ENCODE peak calls at places on chromosomes 1 and 21, in six cellular contexts. H is stimulated activated CD4-positive, alpha-beta T cell treated with anti-CD3 and anti-CD28 coated beads, Interleukin-4, amount 100 ng/mL, for 48 hours; C is AG08395; V is GM23338; P is GM20000; Z is activated T-cell treated with anti-CD3 and anti-CD28 coated beads for 1 hour. T is an unnamed sample.

GRCh38 chr1:83515566-83516169 is 483.3 kb downstream of the TTLL7 start:
- DNase-seq in P (no peak), V (no peak), H (no peak), C (peak), Z (no peak), T (no peak)

GRCh38 chr1:246682231-246682895 is 41.8 kb upstream of the SCCPDH start:
- DNase-seq in H (no peak), P (no peak), V (no peak), Z (no peak), C (no peak), T (no peak)

GRCh38 chr1:198333744-198334143 is 176.9 kb downstream of the NEK7 start:
- DNase-seq in H (no peak), C (no peak), Z (no peak), V (no peak), P (no peak), T (peak)

GRCh38 chr1:159171688-159172501 is 480 bp downstream of the CADM3 start:
- DNase-seq in P (no peak), V (peak), C (no peak), H (no peak), Z (no peak), T (no peak)

GRCh38 chr1:156146006-156146748 is 7.2 kb upstream of the SEMA4A start:
- DNase-seq in P (peak), Z (peak), H (no peak), V (peak), C (peak), T (peak)

GRCh38 chr21:43645414-43645891 is 13.8 kb downstream of the HSF2BP start:
- DNase-seq in P (peak), V (peak), H (no peak), C (peak), Z (no peak), T (peak)

GRCh38 chr1:154866995-154867795 is 2.9 kb downstream of the KCNN3 start:
- DNase-seq in C (peak), Z (no peak), V (peak), H (no peak), P (peak), T (peak)

GRCh38 chr1:2539312-2539907 is 9.3 kb upstream of the HES5 start:
- DNase-seq in H (no peak), P (no peak), C (no peak), Z (no peak), V (peak), T (no peak)

GRCh38 chr21:28636988-28637691 is 355.5 kb downstream of the LTN1 start:
- DNase-seq in C (peak), P (no peak), V (no peak), Z (no peak), H (peak), T (peak)

GRCh38 chr1:84724128-84724860 is 34.0 kb upstream of the SSX2IP start:
- DNase-seq in P (peak), Z (peak), V (peak), H (peak), C (no peak), T (no peak)

GRCh38 chr1:226349081-226349480 is 40.1 kb upstream of the LIN9 start:
- DNase-seq in P (no peak), C (no peak), V (no peak), H (no peak), Z (no peak), T (no peak)

GRCh38 chr1:163173121-163173520 is 29.6 kb downstream of the RGS5 start:
- DNase-seq in H (no peak), V (no peak), Z (no peak), P (no peak), C (peak), T (no peak)

GRCh38 chr1:206693029-206693428 is 8.3 kb downstream of the MAPKAPK2 start:
- DNase-seq in Z (no peak), H (no peak), V (no peak), P (no peak), C (peak), T (peak)

GRCh38 chr1:93828437-93828756 is 50.6 kb downstream of the DNTTIP2 start:
- DNase-seq in Z (no peak), C (no peak), P (no peak), H (no peak), V (no peak), T (no peak)

GRCh38 chr1:119544165-119544762 is 37.3 kb downstream of the HSD3B1 start:
- DNase-seq in C (no peak), Z (no peak), P (no peak), H (no peak), V (peak), T (no peak)

GRCh38 chr1:198656500-198656932 is 17.7 kb downstream of the PTPRC start:
- DNase-seq in H (no peak), Z (peak), P (no peak), V (peak), C (no peak), T (no peak)